ENCODE peak calls at places on chromosomes 12 and 14, in six cellular contexts. Y is uterus; J is OCI-LY7; L is right atrium auricular region; G is effector memory CD4-positive, alpha-beta T cell; R is CD8-positive, alpha-beta memory T cell. W is an unnamed sample. For H3K9me3, the result is how much of the 10 kb centered on the place peaks cover.

GRCh38 chr12:123031171-123031845 is 50.8 kb downstream of the ARL6IP4 start:
- DNase-seq in Y (no peak), J (no peak), L (no peak), G (no peak), R (no peak), W (no peak)

GRCh38 chr12:12405882-12406281 is 49.0 kb downstream of the BORCS5 start:
- DNase-seq in Y (peak), J (no peak), L (no peak), G (no peak), R (no peak), W (no peak)

GRCh38 chr12:121812320-121812871 is 8.6 kb downstream of the SETD1B start:
- DNase-seq in Y (peak), J (peak), L (no peak), G (no peak), R (no peak), W (no peak)

GRCh38 chr12:44154128-44154527 is 318.2 kb downstream of the TMEM117 start:
- DNase-seq in Y (no peak), J (no peak), L (no peak), G (no peak), R (no peak), W (peak)

GRCh38 chr12:60194682-60195081 is 598.9 kb downstream of the SLC16A7 start:
- DNase-seq in Y (no peak), J (no peak), L (no peak), G (no peak), R (no peak), W (no peak)

GRCh38 chr14:86540636-86541247 is 1010.8 kb downstream of the FLRT2 start:
- DNase-seq in Y (no peak), J (no peak), L (no peak), G (no peak), R (no peak), W (no peak)

GRCh38 chr12:12685305-12685704 is 10.7 kb downstream of the GPR19 start:
- DNase-seq in Y (no peak), J (no peak), L (no peak), G (no peak), R (no peak), W (no peak)

GRCh38 chr14:68368850-68369249 is 424.0 kb downstream of the ZFP36L1 start:
- DNase-seq in Y (no peak), J (no peak), L (no peak), G (no peak), R (no peak), W (no peak)

GRCh38 chr12:124554429-124555029 is 12.9 kb downstream of the NCOR2 start:
- DNase-seq in Y (peak), J (no peak), L (no peak), G (no peak), R (no peak), W (no peak)

GRCh38 chr14:51209457-51209856 is 30.6 kb upstream of the TMX1 start:
- DNase-seq in Y (no peak), J (no peak), L (no peak), G (no peak), R (no peak), W (no peak)

GRCh38 chr12:47741340-47741703 is 16.0 kb upstream of the ENDOU start:
- DNase-seq in Y (peak), J (peak), L (peak), G (peak), R (peak), W (no peak)

GRCh38 chr12:5395443-5396401 is 36.2 kb upstream of the NTF3 start:
- DNase-seq in Y (peak), J (no peak), L (no peak), G (no peak), R (no peak), W (no peak)

GRCh38 chr14:35402323-35403084 is 2.0 kb downstream of the NFKBIA start:
- DNase-seq in Y (no peak), J (peak), L (no peak), G (peak), R (peak), W (no peak)

GRCh38 chr14:51430600-51430999 is 190.6 kb downstream of the TMX1 start:
- DNase-seq in Y (no peak), J (no peak), L (no peak), G (no peak), R (no peak), W (no peak)

GRCh38 chr12:24839268-24839791 is 109.6 kb downstream of the BCAT1 start:
- DNase-seq in Y (no peak), J (no peak), L (no peak), G (no peak), R (peak), W (no peak)

GRCh38 chr14:95462491-95462890 is 54.0 kb downstream of the SYNE3 start:
- DNase-seq in Y (no peak), J (peak), L (no peak), G (no peak), R (no peak), W (no peak)

GRCh38 chr12:101697930-101698781 is 716 bp downstream of the CHPT1 start:
- DNase-seq in Y (peak), J (peak), L (peak), G (no peak), R (peak), W (no peak)

GRCh38 chr14:94622653-94623421 is 10.6 kb downstream of the SERPINA3 start:
- DNase-seq in Y (no peak), J (no peak), L (no peak), G (no peak), R (no peak), W (no peak)

GRCh38 chr12:18683603-18684002 is 54.2 kb downstream of the PLCZ1 start:
- DNase-seq in Y (no peak), J (no peak), L (no peak), G (no peak), R (no peak), W (no peak)

GRCh38 chr12:50961708-50962107 is 9.4 kb downstream of the HIGD1C start:
- DNase-seq in Y (no peak), J (no peak), L (no peak), G (no peak), R (no peak), W (no peak)

GRCh38 chr12:6367969-6368892 is 7.1 kb downstream of the SCNN1A start:
- DNase-seq in Y (no peak), J (peak), L (no peak), G (no peak), R (no peak), W (no peak)

GRCh38 chr14:78341827-78342389 is 171.7 kb downstream of the NRXN3 start:
- DNase-seq in Y (no peak), J (no peak), L (no peak), G (no peak), R (no peak), W (no peak)

GRCh38 chr12:123267335-123267920 is 4.2 kb downstream of the CDK2AP1 start:
- DNase-seq in Y (no peak), J (no peak), L (no peak), G (no peak), R (no peak), W (no peak)

GRCh38 chr12:41497362-41497761 is 309.2 kb downstream of the PDZRN4 start:
- DNase-seq in Y (no peak), J (no peak), L (no peak), G (no peak), R (no peak), W (no peak)

GRCh38 chr12:46964496-46965098 is 114.8 kb upstream of the PCED1B start:
- DNase-seq in Y (no peak), J (no peak), L (no peak), G (no peak), R (no peak), W (peak)

GRCh38 chr12:79936670-79937069 is 1.8 kb upstream of the PPP1R12A start:
- DNase-seq in Y (no peak), J (no peak), L (no peak), G (no peak), R (no peak), W (no peak)
- H3K4me3 ChIP-seq in Y (no peak), J (no peak), L (peak), G (no peak), R (no peak), W (peak)

DNA sequence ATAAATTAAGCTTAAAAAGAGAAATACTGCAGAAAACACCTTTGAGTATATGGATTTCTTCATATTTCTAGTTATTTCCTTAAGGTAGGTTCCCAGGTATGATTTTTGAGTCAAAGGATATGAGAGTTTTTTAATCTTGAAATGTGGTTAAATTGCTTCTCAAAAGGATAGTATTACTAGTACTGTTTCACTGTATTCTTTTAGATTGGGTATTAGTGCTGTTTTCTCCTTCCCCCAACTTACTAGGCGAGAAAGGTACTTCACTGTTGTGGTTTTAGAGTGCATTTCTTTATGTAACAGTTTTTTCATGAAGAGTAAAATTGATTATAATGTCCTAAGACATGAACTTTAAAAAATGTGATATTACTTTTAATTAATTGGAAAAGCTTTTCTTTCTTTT is 13.5 kb downstream of the FRS2 start:
- DNase-seq in Y (no peak), J (no peak), L (no peak), G (no peak), R (no peak), W (no peak)
- H3K9me3 ChIP-seq in Y (under half), J (under half), L (under half), G (under half), R (under half), W (under half)

GRCh38 chr14:63908667-63909264 is 56.0 kb downstream of the SYNE2 start:
- DNase-seq in Y (no peak), J (no peak), L (no peak), G (no peak), R (no peak), W (no peak)

GRCh38 chr14:63909984-63910383 is 57.2 kb downstream of the SYNE2 start:
- DNase-seq in Y (no peak), J (no peak), L (no peak), G (no peak), R (no peak), W (no peak)

GRCh38 chr14:63905370-63905769 is 52.6 kb downstream of the SYNE2 start:
- DNase-seq in Y (no peak), J (no peak), L (no peak), G (no peak), R (no peak), W (no peak)

GRCh38 chr14:63910593-63911363 is 58.0 kb downstream of the SYNE2 start:
- DNase-seq in Y (no peak), J (no peak), L (no peak), G (no peak), R (no peak), W (no peak)
- H3K27ac ChIP-seq in Y (no peak), J (no peak), L (no peak), G (no peak), R (no peak), W (peak)

GRCh38 chr12:69348162-69348938 is at the start of gene LYZ:
- DNase-seq in Y (no peak), J (no peak), L (no peak), G (no peak), R (no peak), W (no peak)
- H3K4me3 ChIP-seq in Y (no peak), J (no peak), L (no peak), G (no peak), R (no peak), W (no peak)

GRCh38 chr12:132338781-132339180 is 9.4 kb upstream of the GALNT9 start:
- DNase-seq in Y (no peak), J (no peak), L (no peak), G (no peak), R (no peak), W (no peak)

GRCh38 chr12:132341318-132342050 is 12.1 kb upstream of the GALNT9 start:
- DNase-seq in Y (no peak), J (no peak), L (no peak), G (no peak), R (no peak), W (no peak)

GRCh38 chr12:132342322-132342721 is 12.9 kb upstream of the GALNT9 start:
- DNase-seq in Y (no peak), J (no peak), L (no peak), G (no peak), R (no peak), W (no peak)

GRCh38 chr12:132339856-132340255 is 10.5 kb upstream of the GALNT9 start:
- DNase-seq in Y (no peak), J (no peak), L (no peak), G (no peak), R (no peak), W (no peak)

DNA sequence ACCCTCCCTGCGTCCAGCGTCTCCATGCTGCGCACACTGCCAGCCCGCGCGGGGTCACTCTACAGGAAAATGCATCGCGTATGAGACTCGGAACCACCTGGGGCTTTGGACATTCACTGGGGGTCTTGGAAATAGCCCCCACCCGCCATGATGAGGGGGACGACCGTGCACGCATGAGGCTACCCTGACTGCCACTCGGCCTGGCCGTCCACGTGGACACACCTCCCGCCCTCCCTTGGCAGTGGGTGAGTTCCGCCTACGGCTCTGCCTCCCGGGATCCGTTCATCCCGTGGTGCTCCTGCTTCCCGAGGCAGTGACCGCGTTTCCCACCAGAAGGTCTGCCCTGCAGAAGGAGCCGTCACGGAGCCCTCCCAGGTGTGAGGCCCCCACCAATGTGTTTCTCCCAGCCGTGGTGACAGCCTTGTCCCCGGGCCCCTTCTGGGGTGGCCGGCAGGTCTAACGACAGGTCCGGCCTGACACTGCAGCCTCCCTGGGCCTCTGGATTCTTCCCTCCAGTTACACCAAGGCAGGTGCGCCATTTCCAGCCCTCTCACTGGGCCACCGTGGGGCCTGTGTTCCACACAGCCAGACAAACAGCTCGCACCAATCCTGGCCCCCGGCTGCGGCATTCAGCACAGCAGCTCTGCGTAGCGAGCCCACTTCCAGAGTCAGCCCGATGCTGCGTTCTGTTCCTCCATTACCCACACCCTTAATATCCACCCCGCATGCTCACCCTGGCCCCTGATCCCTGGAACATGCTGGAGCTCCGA is 11.1 kb upstream of the GALNT9 start:
- DNase-seq in Y (no peak), J (no peak), L (no peak), G (no peak), R (no peak), W (no peak)
- H3K9me3 ChIP-seq in Y (under half), J (under half), L (under half), G (under half), R (under half), W (half or more)

DNA sequence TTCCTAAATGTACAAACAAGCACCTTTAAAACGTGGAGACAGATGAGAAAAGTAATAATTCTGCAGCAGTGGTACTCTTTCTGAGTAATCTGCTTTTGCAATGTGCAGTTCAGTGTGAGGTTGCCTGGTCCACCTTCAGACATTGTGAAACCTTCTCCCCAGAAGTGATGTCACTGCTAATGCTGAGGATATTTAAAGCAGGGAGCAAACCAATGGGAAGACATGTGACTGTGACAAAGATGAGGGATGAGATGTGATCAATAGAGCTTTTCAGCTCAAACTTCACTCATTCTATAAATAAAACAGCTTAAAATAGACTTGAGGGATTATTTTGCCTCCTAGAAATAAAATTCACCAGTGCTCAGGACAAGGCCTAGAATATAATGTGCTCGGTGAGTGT is 9.2 kb downstream of the SLC7A8 start:
- DNase-seq in Y (no peak), J (no peak), L (no peak), G (no peak), R (no peak), W (no peak)
- H3K27ac ChIP-seq in Y (peak), J (no peak), L (peak), G (no peak), R (no peak), W (no peak)

GRCh38 chr12:992647-993046 is 1.6 kb downstream of the ERC1 start:
- DNase-seq in Y (no peak), J (no peak), L (no peak), G (no peak), R (no peak), W (no peak)
- H3K4me3 ChIP-seq in Y (no peak), J (peak), L (no peak), G (no peak), R (peak), W (peak)

GRCh38 chr14:82533351-82533750 is 999.7 kb upstream of the SEL1L start:
- DNase-seq in Y (no peak), J (no peak), L (no peak), G (no peak), R (no peak), W (no peak)
- H3K9me3 ChIP-seq in Y (under half), J (under half), L (under half), G (under half), R (under half), W (under half)

GRCh38 chr12:27969901-27970390 is 2.6 kb downstream of the PTHLH start:
- DNase-seq in Y (peak), J (no peak), L (no peak), G (no peak), R (no peak), W (no peak)
- H3K27ac ChIP-seq in Y (peak), J (no peak), L (peak), G (no peak), R (no peak), W (no peak)

DNA sequence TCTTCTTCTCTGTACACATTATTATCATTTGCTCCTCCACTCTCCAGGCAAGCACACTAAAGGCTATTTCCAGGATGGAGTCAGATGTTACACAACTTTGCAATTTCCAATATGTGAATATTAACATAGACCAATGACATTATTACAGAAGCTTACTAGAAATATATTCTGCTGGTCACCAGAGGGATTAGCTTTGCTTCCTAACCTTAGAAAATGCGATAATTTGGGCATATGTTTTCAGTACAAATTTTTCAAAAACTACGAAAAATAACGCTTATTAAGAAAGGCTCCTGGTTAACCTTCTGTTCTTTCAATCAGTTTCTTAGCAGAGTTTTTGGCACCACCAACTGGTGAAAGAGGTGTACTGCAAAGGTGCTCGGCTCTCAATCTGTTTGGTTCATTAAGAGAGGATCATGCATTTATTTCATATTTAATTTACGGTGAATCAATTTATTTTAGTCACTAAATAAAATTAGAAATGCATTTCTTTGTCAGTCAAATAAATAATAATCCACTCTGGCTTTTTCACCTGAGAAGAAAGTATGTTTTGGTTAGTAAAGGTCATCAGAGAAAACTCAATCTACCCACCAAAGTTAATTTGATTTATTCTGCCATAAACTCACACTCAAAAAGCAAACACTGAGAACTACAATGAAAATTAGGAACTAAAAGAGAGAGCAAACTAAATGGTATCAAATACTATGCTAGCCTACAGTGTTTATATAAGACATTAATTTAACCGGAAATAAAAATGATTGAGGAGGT is 39.2 kb downstream of the EFCAB11 start:
- DNase-seq in Y (peak), J (peak), L (peak), G (no peak), R (peak), W (no peak)
- H3K4me3 ChIP-seq in Y (no peak), J (no peak), L (no peak), G (no peak), R (no peak), W (no peak)